ENCODE peak calls at places on chromosomes 7 and 10, in eight cellular contexts. One of them, this sample, is unnamed.

GRCh38 chr10:36602374-36602773 is 523.0 kb upstream of the ANKRD30A start:
- DNase-seq in GM13976: no peak
- DNase-seq in A549: peak
- DNase-seq in heart right ventricle: no peak
- DNase-seq in WTC11: no peak
- DNase-seq in Calu3: no peak
- DNase-seq in stomach: no peak
- DNase-seq in endothelial cell: no peak
- DNase-seq in this sample: no peak

GRCh38 chr10:72336259-72337038 is 18.3 kb downstream of the DNAJB12 start:
- DNase-seq in GM13976: no peak
- DNase-seq in A549: no peak
- DNase-seq in heart right ventricle: no peak
- DNase-seq in WTC11: no peak
- DNase-seq in Calu3: no peak
- DNase-seq in stomach: peak
- DNase-seq in endothelial cell: no peak
- DNase-seq in this sample: no peak

GRCh38 chr10:98289802-98290209 is 21.8 kb upstream of the LOXL4 start:
- DNase-seq in GM13976: no peak
- DNase-seq in A549: no peak
- DNase-seq in heart right ventricle: no peak
- DNase-seq in WTC11: no peak
- DNase-seq in Calu3: no peak
- DNase-seq in stomach: no peak
- DNase-seq in endothelial cell: no peak
- DNase-seq in this sample: no peak

GRCh38 chr10:115827180-115827579 is 445.8 kb downstream of the GFRA1 start:
- DNase-seq in GM13976: no peak
- DNase-seq in A549: no peak
- DNase-seq in heart right ventricle: no peak
- DNase-seq in WTC11: no peak
- DNase-seq in Calu3: no peak
- DNase-seq in stomach: no peak
- DNase-seq in endothelial cell: no peak
- DNase-seq in this sample: no peak

GRCh38 chr7:50349963-50350944 is 45.7 kb downstream of the IKZF1 start:
- DNase-seq in GM13976: peak
- DNase-seq in A549: no peak
- DNase-seq in heart right ventricle: no peak
- DNase-seq in WTC11: no peak
- DNase-seq in Calu3: no peak
- DNase-seq in stomach: no peak
- DNase-seq in endothelial cell: no peak
- DNase-seq in this sample: no peak

GRCh38 chr10:102394079-102394800 is 1.3 kb upstream of the NFKB2 start:
- DNase-seq in GM13976: peak
- DNase-seq in A549: peak
- DNase-seq in heart right ventricle: peak
- DNase-seq in WTC11: peak
- DNase-seq in Calu3: peak
- DNase-seq in stomach: peak
- DNase-seq in endothelial cell: peak
- DNase-seq in this sample: peak

GRCh38 chr10:42953684-42954674 is 122.9 kb upstream of the RET start:
- DNase-seq in GM13976: no peak
- DNase-seq in A549: no peak
- DNase-seq in heart right ventricle: no peak
- DNase-seq in WTC11: peak
- DNase-seq in Calu3: no peak
- DNase-seq in stomach: peak
- DNase-seq in endothelial cell: peak
- DNase-seq in this sample: peak

GRCh38 chr10:127325506-127325905 is 129.1 kb upstream of the INSYN2A start:
- DNase-seq in GM13976: no peak
- DNase-seq in A549: no peak
- DNase-seq in heart right ventricle: no peak
- DNase-seq in WTC11: no peak
- DNase-seq in Calu3: no peak
- DNase-seq in stomach: no peak
- DNase-seq in endothelial cell: no peak
- DNase-seq in this sample: no peak

GRCh38 chr7:73864981-73865711 is 4.2 kb downstream of the TMEM270 start:
- DNase-seq in GM13976: no peak
- DNase-seq in A549: no peak
- DNase-seq in heart right ventricle: no peak
- DNase-seq in WTC11: no peak
- DNase-seq in Calu3: no peak
- DNase-seq in stomach: no peak
- DNase-seq in endothelial cell: no peak
- DNase-seq in this sample: no peak

GRCh38 chr10:84264611-84265141 is 19.8 kb downstream of the RGR start:
- DNase-seq in GM13976: peak
- DNase-seq in A549: peak
- DNase-seq in heart right ventricle: peak
- DNase-seq in WTC11: peak
- DNase-seq in Calu3: peak
- DNase-seq in stomach: peak
- DNase-seq in endothelial cell: peak
- DNase-seq in this sample: peak

GRCh38 chr10:100827819-100828743 is 82.7 kb downstream of the PAX2 start:
- DNase-seq in GM13976: peak
- DNase-seq in A549: peak
- DNase-seq in heart right ventricle: peak
- DNase-seq in WTC11: peak
- DNase-seq in Calu3: peak
- DNase-seq in stomach: peak
- DNase-seq in endothelial cell: peak
- DNase-seq in this sample: peak

GRCh38 chr10:124619195-124619594 is 125.0 kb downstream of the FAM53B start:
- DNase-seq in GM13976: peak
- DNase-seq in A549: no peak
- DNase-seq in heart right ventricle: no peak
- DNase-seq in WTC11: no peak
- DNase-seq in Calu3: peak
- DNase-seq in stomach: peak
- DNase-seq in endothelial cell: no peak
- DNase-seq in this sample: peak

GRCh38 chr7:109751241-109751640 is 1181.6 kb downstream of the DNAJB9 start:
- DNase-seq in GM13976: no peak
- DNase-seq in A549: peak
- DNase-seq in heart right ventricle: no peak
- DNase-seq in WTC11: no peak
- DNase-seq in Calu3: no peak
- DNase-seq in stomach: no peak
- DNase-seq in endothelial cell: no peak
- DNase-seq in this sample: no peak

GRCh38 chr7:96303686-96304443 is 18.0 kb downstream of the SLC25A13 start:
- DNase-seq in GM13976: no peak
- DNase-seq in A549: no peak
- DNase-seq in heart right ventricle: no peak
- DNase-seq in WTC11: no peak
- DNase-seq in Calu3: no peak
- DNase-seq in stomach: no peak
- DNase-seq in endothelial cell: no peak
- DNase-seq in this sample: no peak

DNA sequence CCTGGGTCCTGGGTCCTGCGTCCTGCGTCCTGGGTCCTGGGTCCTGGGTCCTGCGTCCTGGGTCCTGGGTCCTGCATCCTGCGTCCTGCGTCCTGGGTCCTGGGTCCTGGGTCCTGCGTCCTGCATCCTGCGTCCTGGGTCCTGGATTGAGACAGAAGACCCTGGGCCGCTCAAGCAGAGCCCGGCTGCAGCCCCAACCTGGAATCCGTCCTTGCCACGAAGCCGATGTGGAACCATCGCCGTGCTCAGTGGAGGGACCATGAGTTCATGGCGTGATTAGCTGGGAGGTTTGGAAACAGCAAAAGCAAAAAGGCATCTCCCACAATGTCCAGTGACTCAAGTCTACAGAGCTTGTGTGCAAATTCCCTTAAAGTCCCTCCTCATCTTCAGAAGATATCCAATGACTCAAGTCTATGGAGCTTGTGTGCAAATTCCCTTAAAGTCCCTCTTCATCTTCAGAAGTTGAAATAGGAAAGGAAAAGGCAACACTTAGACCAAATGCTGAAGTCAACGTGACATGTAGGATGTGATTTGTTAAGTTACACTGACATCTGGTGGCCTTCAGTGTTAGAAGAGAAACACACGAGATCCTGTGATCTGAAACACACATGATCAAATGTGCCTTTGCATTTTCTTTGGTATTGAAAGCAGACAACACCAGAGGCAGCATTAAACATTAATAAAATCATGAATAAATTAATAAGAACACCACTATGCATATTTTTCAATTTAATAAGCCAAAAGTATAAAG is 179.9 kb downstream of the PTPRN2 start:
- DNase-seq in GM13976: no peak
- DNase-seq in A549: peak
- DNase-seq in heart right ventricle: no peak
- DNase-seq in WTC11: no peak
- DNase-seq in Calu3: no peak
- DNase-seq in stomach: no peak
- DNase-seq in endothelial cell: no peak
- DNase-seq in this sample: no peak
- TF ChIP-seq CTCF in GM13976: peak
- TF ChIP-seq CTCF in A549: peak
- TF ChIP-seq CTCF in heart right ventricle: no peak
- TF ChIP-seq CTCF in WTC11: no peak
- TF ChIP-seq CTCF in Calu3: peak
- TF ChIP-seq CTCF in stomach: no peak
- TF ChIP-seq CTCF in endothelial cell: no peak
- TF ChIP-seq CTCF in this sample: no peak

GRCh38 chr10:78277734-78278404 is 244.2 kb downstream of the RPS24 start:
- DNase-seq in GM13976: no peak
- DNase-seq in A549: no peak
- DNase-seq in heart right ventricle: peak
- DNase-seq in WTC11: no peak
- DNase-seq in Calu3: no peak
- DNase-seq in stomach: no peak
- DNase-seq in endothelial cell: no peak
- DNase-seq in this sample: no peak
- TF ChIP-seq CTCF in GM13976: no peak
- TF ChIP-seq CTCF in A549: no peak
- TF ChIP-seq CTCF in heart right ventricle: no peak
- TF ChIP-seq CTCF in WTC11: no peak
- TF ChIP-seq CTCF in Calu3: no peak
- TF ChIP-seq CTCF in stomach: no peak
- TF ChIP-seq CTCF in endothelial cell: no peak
- TF ChIP-seq CTCF in this sample: no peak

GRCh38 chr10:28585076-28585475 is 52.2 kb downstream of the WAC start:
- DNase-seq in GM13976: no peak
- DNase-seq in A549: no peak
- DNase-seq in heart right ventricle: no peak
- DNase-seq in WTC11: no peak
- DNase-seq in Calu3: no peak
- DNase-seq in stomach: no peak
- DNase-seq in endothelial cell: no peak
- DNase-seq in this sample: no peak

GRCh38 chr10:28586176-28586575 is 53.3 kb downstream of the WAC start:
- DNase-seq in GM13976: no peak
- DNase-seq in A549: no peak
- DNase-seq in heart right ventricle: no peak
- DNase-seq in WTC11: no peak
- DNase-seq in Calu3: no peak
- DNase-seq in stomach: no peak
- DNase-seq in endothelial cell: no peak
- DNase-seq in this sample: no peak

GRCh38 chr10:28592953-28593352 is 60.0 kb downstream of the WAC start:
- DNase-seq in GM13976: no peak
- DNase-seq in A549: peak
- DNase-seq in heart right ventricle: no peak
- DNase-seq in WTC11: no peak
- DNase-seq in Calu3: no peak
- DNase-seq in stomach: no peak
- DNase-seq in endothelial cell: no peak
- DNase-seq in this sample: no peak

GRCh38 chr10:28587270-28587969 is 54.5 kb downstream of the WAC start:
- DNase-seq in GM13976: no peak
- DNase-seq in A549: no peak
- DNase-seq in heart right ventricle: no peak
- DNase-seq in WTC11: no peak
- DNase-seq in Calu3: no peak
- DNase-seq in stomach: peak
- DNase-seq in endothelial cell: no peak
- DNase-seq in this sample: no peak

GRCh38 chr10:28587970-28588290 is 55.0 kb downstream of the WAC start:
- DNase-seq in GM13976: no peak
- DNase-seq in A549: no peak
- DNase-seq in heart right ventricle: no peak
- DNase-seq in WTC11: no peak
- DNase-seq in Calu3: no peak
- DNase-seq in stomach: peak
- DNase-seq in endothelial cell: no peak
- DNase-seq in this sample: no peak
- TF ChIP-seq CTCF in GM13976: no peak
- TF ChIP-seq CTCF in A549: peak
- TF ChIP-seq CTCF in heart right ventricle: no peak
- TF ChIP-seq CTCF in WTC11: no peak
- TF ChIP-seq CTCF in Calu3: no peak
- TF ChIP-seq CTCF in stomach: no peak
- TF ChIP-seq CTCF in endothelial cell: no peak
- TF ChIP-seq CTCF in this sample: peak

GRCh38 chr7:105765846-105766245 is 110.6 kb downstream of the ATXN7L1 start:
- DNase-seq in GM13976: no peak
- DNase-seq in A549: no peak
- DNase-seq in heart right ventricle: no peak
- DNase-seq in WTC11: no peak
- DNase-seq in Calu3: no peak
- DNase-seq in stomach: no peak
- DNase-seq in endothelial cell: no peak
- DNase-seq in this sample: no peak

GRCh38 chr7:105759670-105760548 is 116.5 kb downstream of the ATXN7L1 start:
- DNase-seq in GM13976: no peak
- DNase-seq in A549: peak
- DNase-seq in heart right ventricle: peak
- DNase-seq in WTC11: peak
- DNase-seq in Calu3: peak
- DNase-seq in stomach: peak
- DNase-seq in endothelial cell: peak
- DNase-seq in this sample: no peak

GRCh38 chr7:105764506-105764905 is 111.9 kb downstream of the ATXN7L1 start:
- DNase-seq in GM13976: no peak
- DNase-seq in A549: no peak
- DNase-seq in heart right ventricle: no peak
- DNase-seq in WTC11: no peak
- DNase-seq in Calu3: no peak
- DNase-seq in stomach: no peak
- DNase-seq in endothelial cell: no peak
- DNase-seq in this sample: no peak

GRCh38 chr7:105756402-105756801 is 120.0 kb downstream of the ATXN7L1 start:
- DNase-seq in GM13976: no peak
- DNase-seq in A549: no peak
- DNase-seq in heart right ventricle: no peak
- DNase-seq in WTC11: no peak
- DNase-seq in Calu3: no peak
- DNase-seq in stomach: no peak
- DNase-seq in endothelial cell: no peak
- DNase-seq in this sample: no peak

GRCh38 chr7:105760549-105761447 is 115.6 kb downstream of the ATXN7L1 start:
- DNase-seq in GM13976: no peak
- DNase-seq in A549: no peak
- DNase-seq in heart right ventricle: no peak
- DNase-seq in WTC11: no peak
- DNase-seq in Calu3: no peak
- DNase-seq in stomach: no peak
- DNase-seq in endothelial cell: no peak
- DNase-seq in this sample: no peak
- TF ChIP-seq CTCF in GM13976: no peak
- TF ChIP-seq CTCF in A549: no peak
- TF ChIP-seq CTCF in heart right ventricle: no peak
- TF ChIP-seq CTCF in WTC11: no peak
- TF ChIP-seq CTCF in Calu3: no peak
- TF ChIP-seq CTCF in stomach: no peak
- TF ChIP-seq CTCF in endothelial cell: no peak
- TF ChIP-seq CTCF in this sample: no peak